ENCODE peak calls at places on chromosomes 3 and 15, in six cellular contexts. F, M, C, Q, H and T are unnamed samples.

GRCh38 chr3:49470714-49471420 is 800 bp downstream of the DAG1 start:
- DNase-seq in Q (peak), H (no peak), F (peak), M (no peak), C (no peak), T (peak)

GRCh38 chr3:141000027-141000663 is 51.0 kb upstream of the SPSB4 start:
- DNase-seq in Q (peak), H (peak), C (peak), F (peak), M (peak), T (peak)

GRCh38 chr15:37032091-37032775 is 68.1 kb downstream of the MEIS2 start:
- DNase-seq in Q (peak), H (no peak), C (peak), F (peak), M (no peak), T (no peak)

GRCh38 chr15:68042156-68042854 is 11.8 kb upstream of the PIAS1 start:
- DNase-seq in Q (no peak), F (no peak), C (no peak), M (no peak), H (no peak), T (no peak)

GRCh38 chr3:126056123-126056522 is 27.8 kb downstream of the SLC41A3 start:
- DNase-seq in C (no peak), Q (no peak), M (no peak), H (no peak), F (no peak), T (no peak)

GRCh38 chr3:17515445-17516227 is 226.8 kb downstream of the TBC1D5 start:
- DNase-seq in Q (peak), H (no peak), F (no peak), M (no peak), C (peak), T (peak)

GRCh38 chr3:46193436-46193835 is 14.7 kb downstream of the CCR1 start:
- DNase-seq in H (no peak), M (no peak), F (peak), C (no peak), Q (peak), T (peak)

GRCh38 chr3:11060500-11061251 is 68.1 kb downstream of the SLC6A1 start:
- DNase-seq in M (peak), Q (peak), C (peak), F (peak), H (peak), T (peak)

GRCh38 chr3:169323580-169324453 is 339.7 kb downstream of the MECOM start:
- DNase-seq in M (peak), C (peak), Q (peak), H (peak), F (no peak), T (peak)

GRCh38 chr15:50051811-50052419 is 67.1 kb downstream of the ATP8B4 start:
- DNase-seq in H (peak), C (peak), M (peak), Q (peak), F (peak), T (peak)

GRCh38 chr15:93614446-93615104 is 525.6 kb upstream of the RGMA start:
- DNase-seq in C (no peak), Q (no peak), F (no peak), M (no peak), H (no peak), T (no peak)

GRCh38 chr3:184636774-184637316 is 75.0 kb downstream of the MAGEF1 start:
- DNase-seq in H (peak), F (peak), M (no peak), Q (peak), C (peak), T (peak)

GRCh38 chr3:63900459-63900858 is 11.7 kb downstream of the SCAANT1 start:
- DNase-seq in F (no peak), C (no peak), M (peak), Q (no peak), H (no peak), T (peak)

GRCh38 chr3:23981136-23981535 is 36.0 kb downstream of the NR1D2 start:
- DNase-seq in M (no peak), Q (no peak), H (no peak), F (no peak), C (no peak), T (no peak)

GRCh38 chr3:10224794-10225660 is 23.2 kb upstream of the TATDN2 start:
- DNase-seq in Q (peak), H (peak), C (peak), M (peak), F (peak), T (peak)

GRCh38 chr15:84865074-84865569 is 19.3 kb upstream of the SLC28A1 start:
- DNase-seq in H (no peak), C (no peak), M (no peak), F (no peak), Q (no peak), T (no peak)

GRCh38 chr3:66498718-66499611 is 1.9 kb downstream of the LRIG1 start:
- DNase-seq in F (peak), Q (no peak), H (peak), C (peak), M (no peak), T (no peak)

GRCh38 chr15:38558714-38559059 is 5.9 kb downstream of the RASGRP1 start:
- DNase-seq in H (no peak), Q (peak), M (no peak), C (peak), F (peak), T (peak)

GRCh38 chr3:194579091-194579606 is 54.1 kb downstream of the TMEM44 start:
- DNase-seq in H (peak), C (no peak), F (no peak), M (no peak), Q (peak), T (no peak)

GRCh38 chr3:67617518-67617917 is 36.9 kb downstream of the SUCLG2 start:
- DNase-seq in C (no peak), H (no peak), M (no peak), F (no peak), Q (no peak), T (no peak)

GRCh38 chr3:88641033-88641604 is 466.3 kb upstream of the EPHA3 start:
- DNase-seq in F (no peak), H (no peak), M (no peak), Q (no peak), C (no peak), T (peak)

GRCh38 chr3:71076361-71076997 is 507.0 kb downstream of the FOXP1 start:
- DNase-seq in F (peak), C (peak), M (no peak), H (no peak), Q (peak), T (peak)

GRCh38 chr3:32419766-32420137 is 28.1 kb downstream of the CMTM7 start:
- DNase-seq in C (no peak), M (no peak), Q (no peak), F (no peak), H (no peak), T (no peak)

GRCh38 chr3:98768961-98769360 is 5.8 kb downstream of the ST3GAL6 start:
- DNase-seq in H (no peak), M (no peak), Q (no peak), F (no peak), C (no peak), T (no peak)

GRCh38 chr3:16350041-16350952 is 85.3 kb downstream of the OXNAD1 start:
- DNase-seq in M (no peak), H (peak), C (peak), F (peak), Q (peak), T (peak)

GRCh38 chr3:36932979-36933378 is 11.9 kb downstream of the TRANK1 start:
- DNase-seq in M (no peak), H (peak), C (peak), F (no peak), Q (peak), T (peak)

GRCh38 chr3:70736009-70736408 is 423.6 kb upstream of the MDFIC2 start:
- DNase-seq in F (no peak), H (peak), M (no peak), Q (peak), C (peak), T (peak)

GRCh38 chr3:143526016-143526540 is 322.2 kb downstream of the SLC9A9 start:
- DNase-seq in C (no peak), M (no peak), H (no peak), F (peak), Q (peak), T (peak)

GRCh38 chr15:80182611-80183210 is 29.9 kb downstream of the FAH start:
- DNase-seq in C (peak), H (peak), M (no peak), Q (peak), F (peak), T (peak)

GRCh38 chr15:51842265-51842664 is 12.8 kb downstream of the TMOD3 start:
- DNase-seq in H (no peak), C (no peak), M (no peak), Q (no peak), F (no peak), T (no peak)

GRCh38 chr15:71048913-71049675 is 66.2 kb upstream of the THSD4 start:
- DNase-seq in Q (peak), F (peak), H (peak), C (peak), M (no peak), T (peak)

GRCh38 chr3:11350374-11350773 is 78.2 kb downstream of the ATG7 start:
- DNase-seq in F (peak), Q (peak), C (peak), M (no peak), H (no peak), T (peak)

GRCh38 chr3:31936661-31937060 is 44.4 kb downstream of the OSBPL10 start:
- DNase-seq in C (peak), F (no peak), Q (peak), M (no peak), H (peak), T (peak)

GRCh38 chr15:87943629-87944028 is 312.9 kb downstream of the NTRK3 start:
- DNase-seq in Q (no peak), C (no peak), H (no peak), M (no peak), F (no peak), T (no peak)

GRCh38 chr3:57803647-57804081 is 47.6 kb downstream of the SLMAP start:
- DNase-seq in Q (peak), C (peak), F (peak), M (no peak), H (peak), T (peak)

GRCh38 chr3:4977001-4977888 is 2.0 kb upstream of the BHLHE40 start:
- DNase-seq in Q (peak), C (peak), M (peak), H (peak), F (peak), T (peak)
- TF ChIP-seq CTCF in Q (no peak), C (no peak), M (no peak), H (no peak), F (peak), T (peak)

GRCh38 chr3:174352227-174352626 is 506.9 kb upstream of the NAALADL2 start:
- DNase-seq in F (no peak), Q (no peak), M (no peak), H (no peak), C (no peak), T (no peak)

GRCh38 chr3:174358252-174358651 is 500.9 kb upstream of the NAALADL2 start:
- DNase-seq in Q (no peak), M (no peak), C (peak), F (no peak), H (no peak), T (no peak)

GRCh38 chr3:174356596-174356995 is 502.5 kb upstream of the NAALADL2 start:
- DNase-seq in F (peak), Q (no peak), H (no peak), C (no peak), M (no peak), T (no peak)

DNA sequence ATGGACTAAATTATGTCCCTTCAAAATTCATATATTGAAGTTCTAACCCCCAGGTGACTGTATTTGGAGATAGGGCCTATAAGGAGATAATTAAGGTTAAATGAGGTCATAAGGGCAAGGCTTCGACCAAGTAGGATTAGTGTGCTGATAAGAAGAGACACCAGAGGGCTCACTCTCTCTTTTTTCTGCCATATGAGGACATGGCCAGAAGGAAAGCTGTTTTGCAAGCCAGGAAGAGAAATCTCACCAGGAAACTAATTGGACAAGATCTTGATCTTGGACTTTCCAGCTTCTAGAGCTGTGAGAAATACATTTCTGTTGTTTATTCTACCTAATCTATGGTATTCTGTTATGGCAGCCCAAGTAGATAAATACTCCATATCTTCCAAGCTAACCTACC is 503.6 kb upstream of the NAALADL2 start:
- DNase-seq in Q (peak), F (peak), C (peak), M (no peak), H (no peak), T (peak)
- TF ChIP-seq CTCF in Q (no peak), F (peak), C (no peak), M (no peak), H (no peak), T (peak)

DNA sequence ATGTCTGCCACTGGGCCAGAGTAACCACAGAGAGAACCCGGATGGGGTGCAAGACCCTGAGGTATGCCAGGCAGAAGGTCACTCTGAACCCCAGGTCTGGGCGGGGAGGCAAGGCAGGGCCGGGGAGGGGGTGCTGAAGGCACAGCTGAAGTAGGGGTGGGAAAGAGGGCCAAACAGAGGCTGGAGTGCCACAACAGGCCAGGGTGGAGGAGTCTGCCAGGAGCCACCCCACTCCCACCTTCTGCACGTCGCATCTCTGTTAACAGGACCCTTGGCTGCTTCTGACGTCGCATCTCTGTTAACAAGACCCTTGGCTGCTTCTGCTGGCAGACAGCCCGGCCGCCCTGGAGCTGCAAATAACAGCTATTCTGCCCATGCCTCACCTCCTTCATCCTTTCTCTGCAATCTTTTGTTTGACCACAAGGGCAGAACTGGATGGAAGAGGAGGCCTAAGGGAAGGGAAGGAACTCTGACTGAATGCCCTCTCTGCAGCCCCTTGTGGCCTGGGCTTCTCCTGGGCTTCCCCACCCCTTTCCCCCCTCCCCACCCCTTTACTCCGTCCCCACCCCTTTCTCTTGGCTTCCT is 20.6 kb upstream of the FBLN2 start:
- DNase-seq in M (peak), Q (peak), H (no peak), C (no peak), F (no peak), T (peak)
- TF ChIP-seq CTCF in M (peak), Q (peak), H (peak), C (peak), F (peak), T (peak)

DNA sequence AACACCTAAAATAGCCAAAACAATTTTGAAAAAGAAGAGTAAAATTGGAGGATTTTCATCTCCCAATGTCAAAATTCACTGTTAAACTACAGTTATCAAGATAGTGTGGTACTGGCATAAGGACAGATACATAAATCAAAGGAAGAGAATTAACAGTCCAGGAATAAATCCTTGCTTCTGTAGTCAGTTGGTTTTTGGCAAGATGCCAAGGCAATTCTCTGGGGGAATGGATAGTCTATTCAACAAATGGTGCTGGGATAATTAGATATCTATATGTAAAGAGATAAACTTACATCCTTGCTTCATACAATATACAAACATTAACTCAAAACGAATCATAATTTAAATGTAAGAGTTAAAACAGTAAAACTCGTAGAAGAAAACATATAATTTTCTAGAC is 57.9 kb upstream of the SELENOK start:
- DNase-seq in C (no peak), M (no peak), H (no peak), F (no peak), Q (no peak), T (no peak)
- TF ChIP-seq CTCF in C (no peak), M (no peak), H (no peak), F (no peak), Q (no peak), T (no peak)

DNA sequence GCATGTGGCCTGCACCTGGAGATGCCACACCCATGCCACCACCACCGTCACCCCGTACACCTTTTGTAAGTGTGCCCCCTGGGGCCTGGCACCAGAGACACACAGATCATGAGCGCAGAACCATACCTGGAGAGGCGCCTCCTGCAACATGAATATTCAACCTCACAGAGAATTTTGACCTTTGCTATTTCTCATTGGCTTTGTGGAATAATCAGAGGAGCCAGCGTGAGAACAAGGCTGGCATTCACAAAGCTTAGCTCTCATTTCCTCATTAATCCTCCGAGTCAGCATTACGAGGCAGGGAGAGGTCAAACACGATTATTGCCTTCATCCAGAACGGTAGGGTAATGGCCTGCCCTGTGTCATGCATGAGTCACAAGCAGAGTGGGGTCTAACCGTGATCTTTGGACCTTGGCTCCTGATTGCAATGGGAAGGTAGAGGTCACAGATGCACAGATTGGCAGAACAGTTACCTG is 73.0 kb upstream of the POMGNT2 start:
- DNase-seq in M (no peak), F (peak), Q (peak), C (peak), H (no peak), T (peak)
- TF ChIP-seq CTCF in M (no peak), F (no peak), Q (no peak), C (no peak), H (no peak), T (no peak)

GRCh38 chr3:59404064-59404463 is 354.2 kb upstream of the CFAP20DC start:
- DNase-seq in H (no peak), C (no peak), M (no peak), Q (no peak), F (no peak), T (no peak)

GRCh38 chr3:59406943-59407342 is 357.1 kb upstream of the CFAP20DC start:
- DNase-seq in H (no peak), Q (no peak), C (no peak), M (no peak), F (no peak), T (no peak)

GRCh38 chr3:59408047-59408624 is 358.3 kb upstream of the CFAP20DC start:
- DNase-seq in Q (peak), F (peak), C (peak), H (no peak), M (no peak), T (no peak)

GRCh38 chr3:59411176-59411575 is 361.4 kb upstream of the CFAP20DC start:
- DNase-seq in H (no peak), M (no peak), Q (no peak), F (no peak), C (no peak), T (no peak)

DNA sequence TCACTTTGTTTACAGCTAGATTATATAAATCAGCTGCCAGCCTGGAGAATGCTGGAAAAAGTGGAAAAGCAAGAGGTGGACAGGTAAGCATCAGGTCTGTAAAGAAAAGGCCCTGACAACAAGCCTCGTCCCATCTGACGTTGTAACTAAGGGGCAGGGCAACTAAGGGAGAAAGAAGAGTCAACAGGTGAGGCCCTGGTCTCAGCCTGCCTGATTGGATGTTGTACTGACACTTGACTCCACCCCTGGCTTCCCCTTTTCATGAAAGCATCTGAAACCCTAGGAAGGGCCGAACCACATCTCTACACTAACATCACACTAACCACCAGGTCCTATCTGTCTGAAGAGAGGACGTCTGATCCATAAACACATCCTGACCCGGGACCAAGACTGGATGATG is 357.6 kb upstream of the CFAP20DC start:
- DNase-seq in Q (no peak), M (no peak), F (no peak), C (no peak), H (no peak), T (no peak)
- TF ChIP-seq CTCF in Q (no peak), M (no peak), F (no peak), C (no peak), H (no peak), T (no peak)